ENCODE peak calls at places on chromosomes 7 and 10, in four cellular contexts. I is foreskin fibroblast, N is HT1080, C is cerebellar cortex. E is an unnamed sample.
A peak's percentile ranks its signal among the peaks of the same experiment; 100 is the strongest.

GRCh38 chr10:88989824-88990527 is 622 bp upstream of the FAS start:
- DNase-seq in I (peak; percentile 94), N (peak; percentile 56), C (peak; percentile 5), E (peak; percentile 16)

GRCh38 chr7:13946181-13946580 is 43.3 kb downstream of the ETV1 start:
- DNase-seq in I (peak; percentile 81), N (peak; percentile 34), C (no peak), E (no peak)

GRCh38 chr10:107144490-107144889 is 20.0 kb downstream of the SORCS1 start:
- DNase-seq in I (no peak), N (peak; percentile 2), C (no peak), E (peak; percentile 3)

GRCh38 chr10:44362866-44363711 is 21.8 kb downstream of the CXCL12 start:
- DNase-seq in I (no peak), N (no peak), C (no peak), E (no peak)

GRCh38 chr10:60290558-60290957 is 99.1 kb downstream of the ANK3 start:
- DNase-seq in I (no peak), N (no peak), C (no peak), E (no peak)

GRCh38 chr10:62047960-62048383 is 146.5 kb downstream of the ARID5B start:
- DNase-seq in I (no peak), N (peak; percentile 26), C (no peak), E (no peak)

GRCh38 chr10:117420768-117421167 is 45.5 kb upstream of the PDZD8 start:
- DNase-seq in I (no peak), N (no peak), C (no peak), E (no peak)

GRCh38 chr7:24891173-24891787 is 88.7 kb downstream of the OSBPL3 start:
- DNase-seq in I (no peak), N (no peak), C (no peak), E (no peak)

GRCh38 chr10:14253711-14254110 is 77.0 kb downstream of the FRMD4A start:
- DNase-seq in I (no peak), N (no peak), C (no peak), E (no peak)

GRCh38 chr10:36254191-36254590 is 612.1 kb upstream of the FZD8 start:
- DNase-seq in I (no peak), N (peak; percentile 43), C (no peak), E (no peak)

GRCh38 chr7:50724526-50725520 is 57.9 kb downstream of the GRB10 start:
- DNase-seq in I (no peak), N (no peak), C (no peak), E (no peak)

GRCh38 chr7:77327067-77327931 is 88.8 kb downstream of the GSAP start:
- DNase-seq in I (peak; percentile 97), N (peak; percentile 73), C (no peak), E (no peak)

GRCh38 chr10:119290301-119291036 is 83.1 kb downstream of the GRK5 start:
- DNase-seq in I (peak; percentile 37), N (peak; percentile 30), C (peak; percentile 24), E (no peak)

GRCh38 chr10:31000867-31001266 is 30.8 kb downstream of the ZNF438 start:
- DNase-seq in I (peak; percentile 48), N (no peak), C (no peak), E (peak; percentile 76)

GRCh38 chr10:72889391-72889831 is 4.1 kb upstream of the OIT3 start:
- DNase-seq in I (no peak), N (no peak), C (no peak), E (peak; percentile 30)

GRCh38 chr7:123293710-123294109 is 93.9 kb upstream of the SLC13A1 start:
- DNase-seq in I (no peak), N (no peak), C (no peak), E (no peak)